ENCODE peak calls at places on chromosomes 16 and 17, in six cellular contexts. S, W, A, R, M and T are unnamed samples.

GRCh38 chr16:67013823-67014640 is 14.9 kb upstream of the CBFB start:
- DNase-seq in R (peak), M (peak), S (peak), W (peak), A (peak), T (peak)

GRCh38 chr17:9004132-9004960 is 17.0 kb upstream of the NTN1 start:
- DNase-seq in A (no peak), R (no peak), M (no peak), S (no peak), W (no peak), T (no peak)

GRCh38 chr17:18141210-18141803 is 32.8 kb downstream of the MYO15A start:
- DNase-seq in A (peak), S (peak), M (peak), R (peak), W (peak), T (peak)

GRCh38 chr16:17348042-17348783 is 122.5 kb downstream of the XYLT1 start:
- DNase-seq in M (no peak), W (no peak), A (no peak), R (no peak), S (no peak), T (no peak)

GRCh38 chr17:40177275-40177874 is at the start of gene RAPGEFL1:
- DNase-seq in A (peak), S (peak), M (peak), W (peak), R (peak), T (peak)

GRCh38 chr17:28533091-28533670 is 19.2 kb downstream of the UNC119 start:
- DNase-seq in R (no peak), S (no peak), W (no peak), A (no peak), M (no peak), T (no peak)

GRCh38 chr17:15348030-15348429 is 6.6 kb upstream of the TEKT3 start:
- DNase-seq in R (no peak), M (no peak), S (peak), W (peak), A (peak), T (peak)

GRCh38 chr17:42687707-42688275 is 5.5 kb downstream of the CNTNAP1 start:
- DNase-seq in A (no peak), W (no peak), R (no peak), S (no peak), M (no peak), T (no peak)

GRCh38 chr16:9061358-9061813 is 30.1 kb upstream of the HAPSTR1 start:
- DNase-seq in S (peak), A (no peak), R (no peak), W (peak), M (no peak), T (no peak)

GRCh38 chr16:74296120-74296464 is 522 bp upstream of the PSMD7 start:
- DNase-seq in W (no peak), S (no peak), A (no peak), R (no peak), M (no peak), T (no peak)

GRCh38 chr16:84382396-84382795 is 14.1 kb downstream of the ATP2C2 start:
- DNase-seq in M (no peak), W (no peak), S (no peak), R (no peak), A (no peak), T (no peak)

GRCh38 chr17:3956983-3957382 is 7.3 kb downstream of the ATP2A3 start:
- DNase-seq in S (no peak), W (no peak), A (no peak), R (no peak), M (no peak), T (no peak)

GRCh38 chr17:9266031-9266680 is 244.8 kb downstream of the NTN1 start:
- DNase-seq in W (no peak), A (no peak), R (no peak), S (peak), M (no peak), T (peak)

GRCh38 chr16:636206-637080 is at the start of gene METTL26:
- DNase-seq in S (peak), A (peak), W (peak), R (peak), M (peak), T (peak)
- TF ChIP-seq CTCF in S (no peak), A (no peak), W (no peak), R (no peak), M (no peak), T (no peak)

GRCh38 chr17:78962345-78962983 is 17.3 kb downstream of the LGALS3BP start:
- DNase-seq in A (no peak), W (no peak), R (no peak), S (no peak), M (no peak), T (peak)

GRCh38 chr17:78960945-78961344 is 18.8 kb downstream of the LGALS3BP start:
- DNase-seq in R (no peak), M (peak), S (peak), W (peak), A (no peak), T (peak)

GRCh38 chr17:78958556-78959191 is 21.0 kb downstream of the LGALS3BP start:
- DNase-seq in S (peak), A (no peak), R (no peak), M (no peak), W (peak), T (no peak)

GRCh38 chr17:78961571-78961970 is 18.2 kb downstream of the LGALS3BP start:
- DNase-seq in M (no peak), R (no peak), S (no peak), A (no peak), W (no peak), T (no peak)

DNA sequence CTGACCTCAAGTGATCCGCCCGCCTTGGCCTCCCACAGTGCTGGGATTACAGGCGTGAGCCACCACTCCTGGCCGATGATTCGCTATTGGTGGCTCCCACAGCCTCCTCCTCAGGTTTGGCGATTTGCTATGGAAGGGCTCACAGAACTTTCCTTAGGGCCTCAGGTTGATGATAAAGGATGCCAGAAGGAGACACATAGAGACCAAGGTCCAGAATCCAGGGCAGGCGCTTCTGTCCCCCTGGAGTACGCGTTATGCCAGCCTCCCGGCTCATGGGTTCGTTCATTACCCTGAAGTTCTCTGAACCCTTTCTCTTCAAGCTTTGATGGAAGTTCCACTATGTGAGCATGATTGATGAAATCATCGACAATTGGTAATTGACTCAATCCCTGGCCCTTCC is 19.9 kb downstream of the LGALS3BP start:
- DNase-seq in A (no peak), S (no peak), R (no peak), M (no peak), W (no peak), T (no peak)
- TF ChIP-seq CTCF in A (no peak), S (no peak), R (no peak), M (no peak), W (peak), T (no peak)

GRCh38 chr16:48052731-48053130 is 103.1 kb downstream of the ABCC12 start:
- DNase-seq in S (no peak), W (no peak), M (no peak), R (no peak), A (no peak), T (no peak)

GRCh38 chr16:48050871-48051270 is 104.9 kb downstream of the ABCC12 start:
- DNase-seq in R (no peak), W (no peak), A (no peak), M (no peak), S (no peak), T (no peak)

GRCh38 chr16:48053346-48053745 is 102.4 kb downstream of the ABCC12 start:
- DNase-seq in S (peak), M (peak), R (peak), W (peak), A (peak), T (peak)

GRCh38 chr16:48057085-48057484 is 98.7 kb downstream of the ABCC12 start:
- DNase-seq in R (no peak), S (no peak), A (peak), W (peak), M (no peak), T (no peak)

GRCh38 chr16:48054881-48055601 is 100.8 kb downstream of the ABCC12 start:
- DNase-seq in M (peak), R (peak), A (peak), W (peak), S (peak), T (peak)
- TF ChIP-seq CTCF in M (peak), R (peak), A (peak), W (peak), S (peak), T (peak)

DNA sequence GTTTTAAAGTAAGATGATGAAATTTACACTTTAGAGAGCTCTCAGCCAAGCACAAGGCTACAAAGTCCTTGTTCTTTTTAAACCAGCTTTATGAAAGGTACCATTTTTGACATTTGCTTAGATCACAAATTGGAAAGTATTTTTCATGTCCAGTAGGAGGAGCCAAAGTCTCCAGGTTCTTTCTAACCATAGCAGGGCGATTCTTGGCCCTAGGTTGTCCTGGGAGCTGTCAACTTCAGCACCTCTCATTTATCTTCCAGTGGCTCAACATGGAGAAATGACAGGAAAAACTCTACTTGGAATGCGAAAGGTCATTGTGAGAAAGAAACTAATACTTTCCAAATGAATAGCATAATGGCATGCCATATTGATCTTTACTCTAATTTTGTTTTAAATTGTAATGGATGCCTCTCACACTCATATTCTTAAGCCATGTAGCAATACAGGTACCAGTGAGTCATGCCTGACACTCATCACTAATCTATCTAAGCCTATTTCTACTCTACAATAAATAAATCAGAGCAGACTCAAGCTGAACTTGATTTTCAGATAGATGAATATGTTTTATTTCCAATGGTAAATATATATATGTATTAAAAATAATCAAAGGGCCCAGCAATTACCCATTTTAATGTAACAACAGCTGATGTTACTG is 919.1 kb upstream of the EEF2KMT start:
- DNase-seq in R (no peak), S (peak), M (peak), A (peak), W (no peak), T (no peak)
- TF ChIP-seq CTCF in R (no peak), S (no peak), M (no peak), A (peak), W (no peak), T (no peak)

DNA sequence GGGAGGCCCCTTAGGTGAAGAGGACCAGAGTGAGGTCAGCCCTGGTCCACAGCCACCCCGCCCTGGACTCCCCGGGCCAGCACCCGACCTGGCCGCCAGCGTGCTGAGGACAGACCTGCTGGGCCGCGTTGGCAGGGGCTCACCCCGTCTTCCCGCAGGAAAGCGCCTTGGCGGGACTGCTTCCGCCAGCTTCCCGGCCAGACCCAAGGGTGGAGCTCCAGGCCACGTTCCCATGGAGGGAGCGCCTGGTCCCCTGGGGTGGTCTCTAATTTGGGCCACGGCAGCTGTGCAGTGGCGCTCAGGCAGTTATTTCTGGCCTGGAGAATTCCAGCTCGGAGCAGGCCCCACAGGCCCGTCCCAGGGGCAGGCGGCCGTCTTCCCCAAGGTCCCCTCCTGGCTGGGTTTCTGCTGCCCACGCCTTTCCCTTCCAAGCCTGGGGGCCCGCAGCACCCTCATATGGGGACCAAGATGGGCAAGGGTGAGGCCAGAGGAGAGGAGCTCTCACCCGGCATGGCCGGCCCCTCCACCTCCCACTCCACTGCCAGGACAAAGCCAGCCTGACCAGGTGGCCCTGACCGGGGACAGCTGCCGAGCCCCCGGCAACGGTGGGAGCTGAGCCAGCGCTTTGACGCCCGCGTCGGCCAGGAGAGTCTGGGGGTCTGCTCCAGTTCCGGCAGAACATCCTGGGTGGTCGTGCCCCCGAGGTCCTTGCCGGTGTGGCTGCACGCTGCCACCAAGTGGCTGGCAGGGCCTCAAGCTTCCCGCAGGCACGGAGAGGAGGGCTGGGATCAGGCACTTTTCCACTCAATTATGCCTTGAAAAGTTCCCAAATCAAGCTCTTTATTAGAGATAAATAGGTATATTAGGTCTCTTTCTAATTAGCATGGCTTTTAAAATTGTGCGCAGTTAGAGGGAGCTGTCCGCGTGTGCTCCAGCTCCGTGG is 28.1 kb downstream of the CACNA1H start:
- DNase-seq in R (no peak), M (no peak), A (no peak), W (no peak), S (no peak), T (no peak)
- TF ChIP-seq CTCF in R (no peak), M (no peak), A (peak), W (no peak), S (no peak), T (no peak)

DNA sequence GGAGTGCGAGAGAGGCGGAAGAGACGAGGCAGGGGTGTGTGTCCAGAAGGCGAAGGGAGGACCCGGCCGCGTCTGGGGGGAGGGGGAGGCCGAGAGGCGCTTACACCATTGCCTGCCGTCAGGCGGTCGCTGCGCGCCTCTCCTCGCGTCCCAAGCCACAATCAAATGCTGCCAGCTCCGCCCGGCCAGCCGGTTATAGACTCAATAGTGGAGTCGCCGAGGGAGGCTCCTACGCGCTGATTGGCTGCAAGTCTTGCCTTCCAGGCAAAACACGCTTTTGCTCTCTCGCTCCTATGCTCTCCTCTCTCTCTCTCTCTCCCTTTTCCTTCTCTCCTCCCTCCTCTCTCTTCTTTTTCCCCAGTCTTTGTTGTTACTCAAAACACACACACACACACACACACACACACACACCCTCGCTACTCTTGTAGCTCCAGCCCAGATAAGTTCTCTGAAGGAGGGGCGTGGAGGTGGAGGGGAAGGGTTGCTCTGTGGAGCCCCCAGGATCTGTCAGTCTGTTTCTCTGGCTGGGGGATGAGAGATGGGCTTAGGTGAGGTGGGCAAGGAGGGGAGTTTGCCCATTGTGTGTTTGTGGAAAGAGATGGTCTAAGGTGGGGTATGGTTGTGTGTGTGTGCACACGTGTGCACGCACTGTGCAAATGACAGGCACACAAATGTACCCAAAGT is at the start of gene DLX3:
- DNase-seq in W (peak), R (peak), A (peak), S (peak), M (peak), T (peak)
- TF ChIP-seq CTCF in W (no peak), R (no peak), A (no peak), S (no peak), M (no peak), T (no peak)

GRCh38 chr16:15434425-15435215 is at the start of gene BMERB1:
- DNase-seq in A (peak), R (peak), W (peak), M (peak), S (peak), T (peak)

GRCh38 chr16:15440852-15441251 is 6.5 kb downstream of the BMERB1 start:
- DNase-seq in R (peak), A (peak), M (peak), W (peak), S (peak), T (peak)

GRCh38 chr16:15434079-15434424 is 336 bp upstream of the BMERB1 start:
- DNase-seq in M (no peak), R (no peak), S (no peak), A (no peak), W (no peak), T (no peak)

GRCh38 chr16:15439102-15439501 is 4.7 kb downstream of the BMERB1 start:
- DNase-seq in A (no peak), S (no peak), M (no peak), R (no peak), W (no peak), T (no peak)

DNA sequence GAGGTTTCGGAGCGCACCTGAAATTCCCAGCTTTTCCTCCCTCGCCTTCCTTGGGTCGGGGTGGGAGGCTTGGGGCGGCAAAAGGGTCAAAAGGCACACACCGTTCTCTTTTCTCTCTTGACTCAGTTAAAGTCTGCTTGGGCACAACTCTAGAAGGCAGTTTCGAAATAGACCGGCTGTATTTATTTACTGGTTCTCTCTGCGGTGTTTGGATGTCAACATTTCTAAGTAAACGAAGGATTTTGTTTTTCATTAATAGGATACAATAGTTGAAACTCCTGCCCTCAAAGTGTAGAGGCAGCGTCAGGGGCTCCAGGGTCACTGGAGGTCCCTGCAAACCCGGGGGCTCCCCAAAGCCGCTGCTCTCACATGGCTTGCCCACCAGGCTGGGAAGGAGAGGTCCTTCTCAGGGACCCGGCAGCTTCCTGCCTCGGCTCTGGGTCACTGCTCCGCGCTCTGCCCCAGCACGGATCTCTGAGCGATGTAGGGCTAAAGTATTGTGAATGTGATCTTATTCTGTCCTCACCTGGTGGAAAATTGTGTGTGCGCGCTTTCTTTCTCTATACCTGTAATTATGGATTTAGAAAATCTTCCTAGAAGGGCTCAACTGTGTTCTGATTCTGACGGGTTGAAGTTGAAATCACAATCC is 952 bp downstream of the BMERB1 start:
- DNase-seq in M (no peak), W (peak), A (no peak), S (no peak), R (peak), T (no peak)
- TF ChIP-seq CTCF in M (no peak), W (no peak), A (no peak), S (no peak), R (no peak), T (no peak)